ENCODE peak calls at places on chromosomes 1 and 21, in five cellular contexts. One of them, this sample, is unnamed.

GRCh38 chr1:72366473-72366872 is 84.1 kb upstream of the NEGR1 start:
- DNase-seq in HCT116: no peak
- DNase-seq in prostate gland: peak
- DNase-seq in adrenal gland: peak
- DNase-seq in esophagus squamous epithelium: no peak
- DNase-seq in this sample: no peak

GRCh38 chr1:54153548-54154439 is 994 bp upstream of the CDCP2 start:
- DNase-seq in adrenal gland: peak
- DNase-seq in HCT116: no peak
- DNase-seq in prostate gland: peak
- DNase-seq in esophagus squamous epithelium: no peak
- DNase-seq in this sample: peak

GRCh38 chr1:62599044-62599443 is 1.7 kb downstream of the ANGPTL3 start:
- DNase-seq in adrenal gland: no peak
- DNase-seq in prostate gland: no peak
- DNase-seq in HCT116: no peak
- DNase-seq in esophagus squamous epithelium: no peak
- DNase-seq in this sample: no peak

GRCh38 chr1:7383671-7384070 is 387.4 kb upstream of the VAMP3 start:
- DNase-seq in adrenal gland: no peak
- DNase-seq in esophagus squamous epithelium: no peak
- DNase-seq in HCT116: no peak
- DNase-seq in prostate gland: no peak
- DNase-seq in this sample: no peak

GRCh38 chr1:200053639-200054038 is 26.1 kb downstream of the NR5A2 start:
- DNase-seq in prostate gland: no peak
- DNase-seq in HCT116: no peak
- DNase-seq in esophagus squamous epithelium: no peak
- DNase-seq in adrenal gland: no peak
- DNase-seq in this sample: peak

GRCh38 chr1:18094096-18094495 is 13.5 kb upstream of the IGSF21 start:
- DNase-seq in prostate gland: no peak
- DNase-seq in HCT116: no peak
- DNase-seq in adrenal gland: no peak
- DNase-seq in esophagus squamous epithelium: no peak
- DNase-seq in this sample: no peak

GRCh38 chr1:46184920-46185658 is 8.8 kb upstream of the P3R3URF start:
- DNase-seq in prostate gland: no peak
- DNase-seq in adrenal gland: no peak
- DNase-seq in HCT116: no peak
- DNase-seq in esophagus squamous epithelium: no peak
- DNase-seq in this sample: no peak

GRCh38 chr21:45366931-45367401 is 38.0 kb upstream of the COL18A1 start:
- DNase-seq in prostate gland: no peak
- DNase-seq in esophagus squamous epithelium: no peak
- DNase-seq in adrenal gland: peak
- DNase-seq in HCT116: no peak
- DNase-seq in this sample: peak

GRCh38 chr21:42392731-42393442 is 3.0 kb downstream of the TMPRSS3 start:
- DNase-seq in esophagus squamous epithelium: no peak
- DNase-seq in HCT116: no peak
- DNase-seq in adrenal gland: no peak
- DNase-seq in prostate gland: no peak
- DNase-seq in this sample: no peak

DNA sequence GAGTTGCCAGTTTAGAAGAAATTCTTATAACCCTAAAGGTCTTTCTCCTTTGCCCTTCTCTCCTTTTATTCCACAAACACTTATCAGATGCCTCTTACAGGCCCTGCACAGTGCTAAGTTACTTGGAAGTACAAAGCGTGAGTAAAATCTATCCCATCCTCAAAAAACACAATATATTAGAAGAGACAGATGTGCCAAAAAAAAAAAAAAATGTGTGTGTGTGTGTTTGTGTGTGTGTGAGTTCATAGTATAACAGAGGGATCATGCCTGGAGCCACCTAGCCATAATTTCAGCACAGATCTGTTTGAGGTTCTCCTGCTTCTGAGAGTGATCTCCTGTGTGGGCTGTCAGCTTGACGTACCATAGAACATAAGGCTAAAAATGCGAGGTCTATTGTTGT is 5.0 kb downstream of the FAM20B start:
- DNase-seq in esophagus squamous epithelium: no peak
- DNase-seq in adrenal gland: no peak
- DNase-seq in HCT116: no peak
- DNase-seq in prostate gland: no peak
- DNase-seq in this sample: no peak
- H3K27ac ChIP-seq in esophagus squamous epithelium: no peak
- H3K27ac ChIP-seq in adrenal gland: no peak
- H3K27ac ChIP-seq in HCT116: no peak
- H3K27ac ChIP-seq in prostate gland: no peak
- H3K27ac ChIP-seq in this sample: peak

GRCh38 chr1:32197074-32197473 is 3.3 kb upstream of the CCDC28B start:
- DNase-seq in esophagus squamous epithelium: no peak
- DNase-seq in HCT116: no peak
- DNase-seq in prostate gland: no peak
- DNase-seq in adrenal gland: no peak
- DNase-seq in this sample: no peak

GRCh38 chr1:32194984-32195383 is 5.4 kb upstream of the CCDC28B start:
- DNase-seq in adrenal gland: no peak
- DNase-seq in prostate gland: no peak
- DNase-seq in HCT116: no peak
- DNase-seq in esophagus squamous epithelium: no peak
- DNase-seq in this sample: no peak

GRCh38 chr1:32197837-32198236 is 2.6 kb upstream of the CCDC28B start:
- DNase-seq in prostate gland: no peak
- DNase-seq in esophagus squamous epithelium: no peak
- DNase-seq in HCT116: no peak
- DNase-seq in adrenal gland: no peak
- DNase-seq in this sample: no peak

GRCh38 chr1:32195972-32196823 is 4.2 kb upstream of the CCDC28B start:
- DNase-seq in esophagus squamous epithelium: no peak
- DNase-seq in HCT116: no peak
- DNase-seq in prostate gland: no peak
- DNase-seq in adrenal gland: no peak
- DNase-seq in this sample: no peak

GRCh38 chr1:32195531-32195930 is 4.9 kb upstream of the CCDC28B start:
- DNase-seq in prostate gland: no peak
- DNase-seq in esophagus squamous epithelium: no peak
- DNase-seq in HCT116: no peak
- DNase-seq in adrenal gland: no peak
- DNase-seq in this sample: no peak
- TF ChIP-seq POLR2A in prostate gland: no peak
- TF ChIP-seq POLR2A in esophagus squamous epithelium: no peak
- TF ChIP-seq POLR2A in HCT116: no peak
- TF ChIP-seq POLR2A in adrenal gland: no peak
- TF ChIP-seq POLR2A in this sample: no peak

DNA sequence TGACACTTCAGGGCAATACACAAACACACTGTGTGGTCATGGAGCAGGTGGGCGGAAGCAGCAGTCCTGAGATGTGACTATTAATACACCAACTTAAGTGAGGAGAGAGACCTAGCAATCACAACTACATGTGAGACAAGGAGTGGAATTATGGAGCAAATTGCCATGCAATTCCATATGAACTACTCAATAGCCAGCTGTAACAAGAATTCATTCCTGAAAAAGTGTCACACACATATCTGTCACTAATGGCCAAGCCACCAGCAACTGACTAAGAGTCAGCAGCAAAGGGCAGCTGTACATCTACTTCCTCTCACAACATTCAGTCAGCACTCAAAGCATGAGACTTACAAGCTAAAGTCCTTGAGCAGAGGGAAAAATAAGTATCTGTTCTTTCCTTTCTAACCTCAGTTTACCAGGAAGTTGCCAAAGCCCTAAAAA is 46.2 kb downstream of the GPR3 start:
- DNase-seq in esophagus squamous epithelium: no peak
- DNase-seq in adrenal gland: no peak
- DNase-seq in prostate gland: no peak
- DNase-seq in HCT116: no peak
- DNase-seq in this sample: no peak
- H3K27ac ChIP-seq in esophagus squamous epithelium: peak
- H3K27ac ChIP-seq in adrenal gland: no peak
- H3K27ac ChIP-seq in prostate gland: no peak
- H3K27ac ChIP-seq in HCT116: no peak
- H3K27ac ChIP-seq in this sample: no peak

DNA sequence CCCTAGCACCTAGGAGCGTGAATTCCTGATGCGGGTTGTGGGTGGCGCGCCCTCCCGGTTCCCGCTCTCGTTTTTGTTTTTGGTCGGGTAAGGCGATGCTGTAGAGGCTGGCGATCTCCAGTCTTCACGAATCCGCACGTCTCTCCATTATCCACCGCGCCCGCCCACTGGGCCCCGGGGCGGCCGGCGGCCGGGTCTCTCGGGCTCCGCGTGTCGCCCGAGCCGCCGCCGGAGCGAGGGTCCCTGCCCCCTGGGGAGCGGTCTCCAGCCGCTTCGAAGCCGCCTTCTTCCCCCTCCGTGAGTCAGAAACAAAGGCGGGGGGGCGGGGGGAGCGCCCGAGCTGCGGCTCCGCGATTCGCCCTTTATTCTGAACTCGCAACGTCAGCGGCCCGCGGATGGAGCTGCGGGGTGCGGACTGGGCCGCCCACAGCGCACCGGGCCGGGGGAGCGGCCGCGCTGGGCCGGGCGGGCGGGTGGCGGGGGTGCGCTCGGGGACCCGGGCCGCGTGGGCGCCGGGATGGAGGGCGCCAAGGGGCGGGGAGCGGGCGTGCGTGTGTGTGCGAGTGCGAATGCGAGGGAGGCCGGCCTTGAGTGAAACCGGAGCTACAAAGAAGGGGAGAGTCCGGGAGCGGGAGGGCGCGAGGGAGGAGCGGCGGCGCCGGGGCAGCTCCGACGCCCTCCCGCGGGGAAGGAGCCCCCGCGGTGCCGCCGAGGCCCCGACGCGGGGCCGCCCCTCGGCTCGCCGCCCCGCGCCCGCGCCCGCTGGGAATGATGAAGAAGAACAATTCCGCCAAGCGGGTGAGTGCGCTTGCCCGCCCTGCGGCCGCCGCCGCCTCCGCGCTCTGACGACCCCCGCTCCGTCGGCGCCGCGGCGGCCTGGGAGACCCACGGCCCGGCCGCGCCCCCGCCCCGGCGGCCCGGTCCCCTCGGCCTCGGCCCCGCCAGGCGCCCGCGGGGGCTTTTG is at the start of gene PLEKHO1:
- DNase-seq in HCT116: no peak
- DNase-seq in prostate gland: peak
- DNase-seq in esophagus squamous epithelium: no peak
- DNase-seq in adrenal gland: peak
- DNase-seq in this sample: peak
- TF ChIP-seq POLR2A in HCT116: peak
- TF ChIP-seq POLR2A in prostate gland: peak
- TF ChIP-seq POLR2A in esophagus squamous epithelium: no peak
- TF ChIP-seq POLR2A in adrenal gland: peak
- TF ChIP-seq POLR2A in this sample: no peak

GRCh38 chr1:205109711-205110110 is 12.1 kb downstream of the RBBP5 start:
- DNase-seq in HCT116: no peak
- DNase-seq in adrenal gland: no peak
- DNase-seq in prostate gland: no peak
- DNase-seq in esophagus squamous epithelium: no peak
- DNase-seq in this sample: no peak
- H3K27ac ChIP-seq in HCT116: no peak
- H3K27ac ChIP-seq in adrenal gland: no peak
- H3K27ac ChIP-seq in prostate gland: no peak
- H3K27ac ChIP-seq in esophagus squamous epithelium: no peak
- H3K27ac ChIP-seq in this sample: no peak